ENCODE peak calls at places on chromosomes 11 and 22, in ten cellular contexts. L is suprapubic skin; O is right lobe of liver; H is body of pancreas; B is AG04450; Q is left ventricle myocardium inferior; S is heart right ventricle; Y is GM23248; E is sigmoid colon; U is CD4-positive, alpha-beta T cell. T is an unnamed sample.
A peak's percentile ranks its signal among the peaks of the same experiment; 100 is the strongest.

GRCh38 chr11:70109903-70110302 is 31.8 kb downstream of the ANO1 start:
- DNase-seq in H (no peak), Y (no peak), L (no peak), B (no peak), E (no peak), O (no peak), Q (no peak), S (no peak), U (no peak), T (no peak)

GRCh38 chr22:17412232-17412631 is 43.0 kb downstream of the CECR2 start:
- DNase-seq in U (no peak), Y (no peak), B (no peak), Q (no peak), O (no peak), E (no peak), L (no peak), S (no peak), H (no peak), T (no peak)

GRCh38 chr11:75867778-75868374 is 52.9 kb downstream of the UVRAG start:
- DNase-seq in E (no peak), Q (no peak), U (no peak), O (no peak), H (peak; percentile 57), S (peak; percentile 58), Y (peak; percentile 71), B (peak; percentile 23), L (no peak), T (no peak)

GRCh38 chr11:12413141-12414055 is 36.0 kb downstream of the PARVA start:
- DNase-seq in H (no peak), Q (no peak), B (no peak), O (no peak), Y (peak; percentile 41), S (no peak), U (no peak), E (no peak), L (no peak), T (peak; percentile 69)

GRCh38 chr22:17773606-17774205 is 563 bp downstream of the BID start:
- DNase-seq in H (peak; percentile 44), U (peak; percentile 36), Q (peak; percentile 38), B (no peak), O (peak; percentile 80), L (no peak), S (no peak), E (peak; percentile 68), Y (peak; percentile 66), T (no peak)

GRCh38 chr11:12529793-12530192 is 144.4 kb upstream of the TEAD1 start:
- DNase-seq in Y (peak; percentile 54), E (no peak), B (no peak), S (no peak), U (no peak), O (no peak), Q (no peak), H (no peak), L (no peak), T (no peak)

GRCh38 chr22:50416996-50417395 is 57.8 kb downstream of the SBF1 start:
- DNase-seq in U (no peak), Y (no peak), L (no peak), E (no peak), Q (no peak), H (no peak), B (no peak), O (no peak), S (no peak), T (no peak)

GRCh38 chr22:46274381-46274780 is 6.6 kb downstream of the TTC38 start:
- DNase-seq in U (no peak), L (no peak), Q (no peak), O (no peak), Y (no peak), H (no peak), B (no peak), S (no peak), E (no peak), T (no peak)

GRCh38 chr22:39616781-39617180 is 46.2 kb downstream of the CACNA1I start:
- DNase-seq in O (no peak), B (no peak), S (no peak), Q (no peak), H (no peak), E (no peak), U (no peak), L (no peak), Y (no peak), T (no peak)

GRCh38 chr11:23789938-23790371 is 706.9 kb upstream of the LUZP2 start:
- DNase-seq in B (peak; percentile 21), L (no peak), Y (peak; percentile 67), H (no peak), S (no peak), O (no peak), U (no peak), E (no peak), Q (no peak), T (no peak)

GRCh38 chr11:10941429-10941828 is 83.6 kb upstream of the ZBED5 start:
- DNase-seq in H (no peak), L (no peak), S (no peak), U (no peak), Y (no peak), O (no peak), B (no peak), Q (no peak), E (peak; percentile 73), T (no peak)

GRCh38 chr22:31104869-31105268 is 2.5 kb downstream of the SELENOM start:
- DNase-seq in B (no peak), E (peak; percentile 83), O (no peak), Q (no peak), U (no peak), L (no peak), H (no peak), Y (peak; percentile 12), S (peak; percentile 15), T (no peak)

GRCh38 chr22:42172385-42173172 is 42.0 kb upstream of the CYP2D6 start:
- DNase-seq in H (no peak), U (no peak), S (no peak), L (no peak), O (no peak), Y (peak; percentile 38), E (no peak), Q (no peak), B (no peak), T (no peak)

DNA sequence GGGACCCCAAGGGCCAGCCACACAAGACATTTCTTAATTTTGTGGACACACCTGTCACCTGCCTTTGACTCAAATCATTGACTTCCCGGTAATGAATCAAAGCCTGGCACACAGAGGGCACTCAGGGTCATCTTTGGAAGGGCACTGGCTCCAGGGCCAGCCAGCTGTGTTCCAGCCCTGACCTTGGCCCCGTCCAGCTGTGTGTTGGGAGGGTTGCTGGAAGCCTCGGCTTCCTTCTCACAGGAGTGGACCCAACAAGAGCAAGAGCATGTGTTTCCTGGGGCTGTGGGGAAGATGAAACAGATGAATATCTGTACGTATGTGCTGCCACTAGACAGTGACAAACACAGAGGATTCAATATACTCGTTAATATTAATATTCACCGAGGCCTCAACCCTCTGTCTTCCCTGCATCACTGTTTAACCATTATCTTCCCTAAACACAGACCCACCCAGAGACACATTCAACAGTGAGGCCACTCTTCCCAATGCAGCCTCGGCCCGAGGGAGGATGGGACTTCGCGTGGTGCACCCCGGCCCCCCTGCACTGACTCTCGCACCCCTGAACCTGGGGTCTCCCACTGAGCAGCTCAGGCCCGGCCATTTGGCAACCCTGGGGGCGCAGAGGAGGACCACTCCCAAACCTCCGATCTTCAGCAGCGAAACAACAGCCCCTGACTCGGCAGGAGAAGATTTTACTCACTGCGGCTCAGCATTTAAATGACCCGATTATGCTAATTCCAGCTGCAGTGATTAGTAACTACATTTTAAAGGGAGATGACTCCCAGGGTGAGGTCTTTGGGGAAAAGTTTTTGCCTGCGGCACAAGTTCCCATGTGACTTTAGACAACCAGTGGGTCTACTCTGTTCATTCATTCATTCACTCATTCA is 45.7 kb downstream of the PHF21B start:
- DNase-seq in L (no peak), E (no peak), Y (no peak), U (no peak), Q (no peak), B (no peak), S (no peak), H (no peak), O (no peak), T (no peak)
- H3K27ac ChIP-seq in L (no peak overlapping the region), E (no peak overlapping the region), Y (no peak overlapping the region), U (no peak overlapping the region), Q (no peak overlapping the region), B (no peak overlapping the region), S (no peak overlapping the region), H (no peak overlapping the region), O (no peak overlapping the region), T (no peak overlapping the region)

GRCh38 chr22:37487129-37487528 is 945 bp upstream of the MFNG start:
- DNase-seq in S (no peak), L (no peak), Y (no peak), O (no peak), B (no peak), Q (no peak), U (no peak), H (no peak), E (no peak), T (no peak)
- H3K27ac ChIP-seq in S (peak overlapping the region; percentile 86), L (no peak overlapping the region), Y (no peak overlapping the region), O (no peak overlapping the region), B (no peak overlapping the region), Q (peak overlapping the region; percentile 88), U (peak overlapping the region; percentile 88), H (no peak overlapping the region), E (no peak overlapping the region), T (no peak overlapping the region)

GRCh38 chr11:111776398-111777093 is 10.4 kb upstream of the PPP2R1B start:
- DNase-seq in S (no peak), H (no peak), O (no peak), Y (no peak), L (no peak), E (no peak), U (no peak), B (no peak), Q (no peak), T (no peak)
- H3K27ac ChIP-seq in S (peak overlapping the region; percentile 5), H (peak overlapping the region; percentile 17), O (peak overlapping the region; percentile 91), Y (no peak overlapping the region), L (no peak overlapping the region), E (peak overlapping the region; percentile 6), U (no peak overlapping the region), B (no peak overlapping the region), Q (no peak overlapping the region), T (no peak overlapping the region)

GRCh38 chr11:93002380-93002779 is 32.9 kb downstream of the MTNR1B start:
- DNase-seq in L (no peak), Q (no peak), S (no peak), B (no peak), E (no peak), O (no peak), Y (no peak), U (no peak), H (no peak), T (no peak)

GRCh38 chr11:93000511-93001476 is 31.3 kb downstream of the MTNR1B start:
- DNase-seq in B (peak; percentile 71), Q (no peak), S (no peak), E (no peak), L (no peak), U (no peak), H (no peak), Y (peak; percentile 82), O (no peak), T (no peak)

GRCh38 chr11:93005239-93005638 is 35.8 kb downstream of the MTNR1B start:
- DNase-seq in S (no peak), B (peak; percentile 68), O (no peak), H (no peak), Q (no peak), L (no peak), E (no peak), U (no peak), Y (peak; percentile 9), T (no peak)

DNA sequence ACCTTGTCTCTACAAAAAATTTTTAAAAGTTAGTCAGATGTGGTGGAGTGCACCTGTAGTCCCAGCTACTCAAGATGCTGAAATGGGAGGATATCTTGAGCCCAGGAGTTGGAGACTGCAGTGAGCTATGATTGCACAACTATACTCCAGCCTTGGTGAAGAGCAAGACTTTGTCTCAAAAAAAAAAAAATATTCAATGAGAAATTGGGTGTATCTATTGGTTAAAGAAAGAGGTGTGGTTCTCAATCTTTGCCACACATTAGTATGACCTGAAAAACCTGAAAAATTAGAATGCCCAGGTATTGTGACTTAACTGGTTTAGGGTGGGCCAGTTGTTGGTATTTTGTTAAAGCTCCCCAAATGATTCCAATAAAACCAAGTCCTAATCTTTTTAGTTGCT is 32.4 kb downstream of the MTNR1B start:
- DNase-seq in H (no peak), S (no peak), L (no peak), Q (no peak), B (no peak), O (no peak), E (no peak), U (no peak), Y (no peak), T (no peak)
- H3K27ac ChIP-seq in H (no peak overlapping the region), S (no peak overlapping the region), L (no peak overlapping the region), Q (no peak overlapping the region), B (no peak overlapping the region), O (no peak overlapping the region), E (no peak overlapping the region), U (no peak overlapping the region), Y (no peak overlapping the region), T (no peak overlapping the region)